ENCODE peak calls at places on chromosomes 12 and 14, in four cellular contexts. P is K562, K is H1, D is GM12878. I is an unnamed sample.
A peak's percentile ranks its signal among the peaks of the same experiment; 100 is the strongest.

GRCh38 chr14:101505216-101505970 is 55.9 kb upstream of the DIO3 start:
- DNase-seq in K (no peak), P (no peak), D (no peak), I (no peak)

GRCh38 chr12:101172316-101172715 is 37.7 kb downstream of the SLC5A8 start:
- DNase-seq in D (no peak), P (peak; percentile 42), K (peak; percentile 47), I (peak; percentile 23)

GRCh38 chr12:94404854-94405253 is 54.8 kb downstream of the CEP83 start:
- DNase-seq in P (no peak), D (no peak), K (no peak), I (no peak)

GRCh38 chr12:124754949-124755800 is 108.5 kb downstream of the SCARB1 start:
- DNase-seq in K (peak; percentile 27), P (no peak), D (no peak), I (no peak)

GRCh38 chr12:25615119-25615518 is 62.0 kb upstream of the LMNTD1 start:
- DNase-seq in K (no peak), P (peak; percentile 62), D (no peak), I (no peak)

GRCh38 chr12:34402899-34403705 is 380.8 kb downstream of the ALG10 start:
- DNase-seq in K (no peak), P (no peak), D (no peak), I (no peak)

GRCh38 chr12:65636436-65636835 is 187.8 kb upstream of the HMGA2 start:
- DNase-seq in K (no peak), D (no peak), P (no peak), I (no peak)

GRCh38 chr12:60197589-60197988 is 601.8 kb downstream of the SLC16A7 start:
- DNase-seq in D (no peak), K (no peak), P (no peak), I (no peak)

GRCh38 chr12:46369095-46369473 is 3.5 kb downstream of the SLC38A2 start:
- DNase-seq in D (no peak), P (no peak), K (no peak), I (no peak)

GRCh38 chr12:115296613-115297012 is 612.6 kb upstream of the TBX3 start:
- DNase-seq in K (no peak), D (no peak), P (no peak), I (no peak)

GRCh38 chr12:32062841-32063240 is 43.8 kb upstream of the BICD1 start:
- DNase-seq in K (no peak), D (no peak), P (no peak), I (no peak)

GRCh38 chr14:99118046-99118721 is 153.8 kb downstream of the BCL11B start:
- DNase-seq in P (no peak), D (no peak), K (no peak), I (no peak)

GRCh38 chr12:29455087-29455486 is 42.4 kb downstream of the OVCH1 start:
- DNase-seq in P (no peak), K (no peak), D (no peak), I (no peak)

GRCh38 chr12:7439579-7440505 is 4.1 kb downstream of the CD163L1 start:
- DNase-seq in P (peak; percentile 83), K (peak; percentile 31), D (no peak), I (no peak)

GRCh38 chr14:103510311-103511021 is 12.2 kb downstream of the CKB start:
- DNase-seq in P (no peak), K (no peak), D (no peak), I (no peak)

GRCh38 chr12:113261847-113262470 is 40.7 kb downstream of the TPCN1 start:
- DNase-seq in K (no peak), P (no peak), D (peak; percentile 11), I (no peak)

GRCh38 chr14:23366163-23366921 is 1.4 kb upstream of the EFS start:
- DNase-seq in D (no peak), K (no peak), P (no peak), I (no peak)

GRCh38 chr12:95547522-95548055 is 3.7 kb downstream of the USP44 start:
- DNase-seq in D (no peak), P (peak; percentile 53), K (no peak), I (no peak)

GRCh38 chr14:84591827-84592540 is 938.0 kb upstream of the FLRT2 start:
- DNase-seq in K (no peak), P (no peak), D (no peak), I (no peak)

GRCh38 chr12:108199111-108199510 is 70.0 kb downstream of the WSCD2 start:
- DNase-seq in D (no peak), K (no peak), P (no peak), I (no peak)

GRCh38 chr14:61557854-61558253 is 137.5 kb upstream of the HIF1A start:
- DNase-seq in D (no peak), K (no peak), P (no peak), I (no peak)

GRCh38 chr12:76562158-76562557 is 2.6 kb upstream of the OSBPL8 start:
- DNase-seq in P (no peak), K (no peak), D (no peak), I (no peak)

GRCh38 chr12:108053512-108053911 is 75.6 kb upstream of the WSCD2 start:
- DNase-seq in D (no peak), P (no peak), K (no peak), I (no peak)

GRCh38 chr12:68796399-68796798 is 11.6 kb upstream of the MDM2 start:
- DNase-seq in D (no peak), P (no peak), K (no peak), I (no peak)

GRCh38 chr14:51993274-51993673 is 3.9 kb downstream of the RTRAF start:
- DNase-seq in P (no peak), K (no peak), D (no peak), I (no peak)

GRCh38 chr12:49730568-49731101 is 10.7 kb upstream of the TMBIM6 start:
- DNase-seq in D (no peak), P (peak; percentile 40), K (no peak), I (no peak)

GRCh38 chr12:105861232-105861631 is 277.5 kb downstream of the NUAK1 start:
- DNase-seq in P (no peak), K (no peak), D (no peak), I (no peak)

GRCh38 chr12:85626031-85626781 is 210.0 kb downstream of the RASSF9 start:
- DNase-seq in D (no peak), P (no peak), K (no peak), I (no peak)

GRCh38 chr14:83975435-83976222 is 1554.3 kb upstream of the FLRT2 start:
- DNase-seq in P (no peak), K (no peak), D (no peak), I (no peak)

GRCh38 chr12:100877776-100878175 is 83.2 kb downstream of the ANO4 start:
- DNase-seq in P (no peak), D (no peak), K (no peak), I (no peak)

GRCh38 chr12:92863255-92863654 is 65.8 kb downstream of the EEA1 start:
- DNase-seq in D (no peak), P (no peak), K (no peak), I (no peak)

GRCh38 chr12:103503546-103504480 is 8.0 kb upstream of the C12orf42 start:
- DNase-seq in K (no peak), P (peak; percentile 50), D (no peak), I (peak; percentile 13)

GRCh38 chr12:75323663-75324062 is 6.5 kb downstream of the CAPS2 start:
- DNase-seq in P (no peak), D (no peak), K (no peak), I (no peak)

GRCh38 chr14:94571950-94572349 is 9.3 kb upstream of the SERPINA5 start:
- DNase-seq in D (no peak), P (no peak), K (no peak), I (peak; percentile 37)

GRCh38 chr14:104868060-104868740 is 3.1 kb downstream of the CEP170B start:
- DNase-seq in P (no peak), D (no peak), K (no peak), I (no peak)

GRCh38 chr14:91996951-91997371 is 42.9 kb downstream of the TRIP11 start:
- DNase-seq in K (no peak), D (no peak), P (peak; percentile 52), I (peak; percentile 48)

GRCh38 chr14:21039059-21039422 is 3.1 kb upstream of the RNASE7 start:
- DNase-seq in P (no peak), K (no peak), D (no peak), I (peak; percentile 73)

GRCh38 chr14:100840751-100841444 is 15.0 kb downstream of the MEG3 start:
- DNase-seq in K (no peak), D (no peak), P (no peak), I (no peak)

GRCh38 chr14:59483360-59483759 is 848 bp downstream of the L3HYPDH start:
- DNase-seq in K (no peak), P (peak; percentile 38), D (no peak), I (no peak)

GRCh38 chr14:29895591-29896043 is 32.0 kb downstream of the PRKD1 start:
- DNase-seq in K (no peak), D (no peak), P (no peak), I (no peak)
- TF ChIP-seq ATF3 in K (no peak), D (no peak), P (no peak), I (no peak)

DNA sequence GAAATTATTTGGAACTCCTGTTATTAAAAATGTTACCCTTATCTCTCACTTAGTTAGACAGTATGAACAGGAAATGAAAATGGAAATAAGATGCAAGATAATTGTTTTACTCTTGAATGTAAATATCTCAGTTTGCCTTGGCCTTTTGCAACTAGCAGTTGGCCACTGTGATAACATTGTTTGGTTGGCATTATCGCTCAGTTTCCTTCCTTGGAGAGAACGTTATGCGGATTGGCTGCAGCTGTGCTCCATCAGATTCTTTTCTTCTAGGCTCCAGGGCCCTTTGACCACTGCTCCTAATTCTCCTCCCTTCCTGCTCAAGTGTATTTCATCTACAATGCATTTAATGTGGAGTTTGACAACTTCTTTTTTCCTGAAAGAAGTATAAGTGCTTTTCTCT is 284.2 kb downstream of the ADAMTS20 start:
- DNase-seq in K (no peak), D (no peak), P (no peak), I (no peak)
- H3K4me3 ChIP-seq in K (no peak overlapping the region), D (no peak overlapping the region), P (no peak overlapping the region), I (no peak overlapping the region)

GRCh38 chr12:127060933-127061332 is 1206.0 kb upstream of the TMEM132C start:
- DNase-seq in P (peak; percentile 51), K (no peak), D (no peak), I (no peak)
- TF ChIP-seq USF2 in P (no peak), K (no peak), D (no peak), I (no peak)

GRCh38 chr12:5332521-5332920 is 99.4 kb upstream of the NTF3 start:
- DNase-seq in D (no peak), K (no peak), P (no peak), I (no peak)

GRCh38 chr12:5329118-5329517 is 102.8 kb upstream of the NTF3 start:
- DNase-seq in K (no peak), D (no peak), P (no peak), I (no peak)

GRCh38 chr12:5333096-5333495 is 98.8 kb upstream of the NTF3 start:
- DNase-seq in P (peak; percentile 36), D (no peak), K (no peak), I (no peak)

DNA sequence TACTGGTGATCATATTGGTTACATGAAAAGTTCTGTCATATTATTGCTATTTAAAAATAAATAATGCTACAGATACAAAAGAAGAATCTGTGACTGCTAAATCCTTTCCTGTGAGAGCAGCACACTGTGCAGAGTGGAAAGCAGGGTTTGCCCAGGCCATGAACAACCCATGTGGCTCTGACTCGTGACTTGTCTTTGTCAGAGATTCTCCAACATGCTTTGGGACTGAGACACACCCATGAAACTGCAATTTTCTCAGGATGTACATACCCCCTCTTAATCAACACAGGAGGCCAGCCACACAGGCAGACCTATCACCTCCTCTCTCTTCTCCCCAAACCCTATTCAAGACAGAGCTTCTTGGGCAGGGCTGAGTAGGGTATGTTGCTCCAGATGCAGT is 96.8 kb upstream of the NTF3 start:
- DNase-seq in D (no peak), K (no peak), P (peak; percentile 1), I (no peak)
- TF ChIP-seq ATF3 in D (no peak), K (no peak), P (no peak), I (no peak)

I was measured in HepG2.